ENCODE peak calls at places on chromosomes 6 and 20, in four cellular contexts. U is GM06990, H is epithelial cell of proximal tubule, R is cardiac fibroblast. S is an unnamed sample.

GRCh38 chr6:99348220-99348822 is 1.2 kb downstream of the FAXC start:
- DNase-seq in U (no peak), H (no peak), R (no peak), S (no peak)

GRCh38 chr6:87139236-87139635 is 16.1 kb upstream of the ZNF292 start:
- DNase-seq in U (no peak), H (no peak), R (peak), S (no peak)

GRCh38 chr6:125612400-125612846 is 137.0 kb upstream of the HEY2 start:
- DNase-seq in U (no peak), H (no peak), R (peak), S (no peak)

GRCh38 chr6:155077784-155078183 is 82.7 kb downstream of the TIAM2 start:
- DNase-seq in U (no peak), H (no peak), R (no peak), S (no peak)

GRCh38 chr6:89432875-89433636 is at the start of gene ANKRD6:
- DNase-seq in U (peak), H (no peak), R (peak), S (peak)

GRCh38 chr20:13276945-13277582 is 56.0 kb downstream of the ISM1 start:
- DNase-seq in U (no peak), H (no peak), R (no peak), S (no peak)

GRCh38 chr20:36499723-36500501 is 41.4 kb upstream of the MYL9 start:
- DNase-seq in U (no peak), H (no peak), R (no peak), S (no peak)

GRCh38 chr6:150865043-150865405 is 478 bp upstream of the MTHFD1L start:
- DNase-seq in U (no peak), H (no peak), R (no peak), S (no peak)

GRCh38 chr6:81843302-81843701 is 90.8 kb upstream of the TENT5A start:
- DNase-seq in U (no peak), H (no peak), R (no peak), S (no peak)

GRCh38 chr6:139982652-139983051 is 608.2 kb upstream of the CITED2 start:
- DNase-seq in U (no peak), H (no peak), R (peak), S (no peak)

GRCh38 chr6:1872649-1873131 is 263.0 kb downstream of the FOXC1 start:
- DNase-seq in U (no peak), H (no peak), R (peak), S (no peak)

GRCh38 chr6:113763883-113764282 is 93.3 kb upstream of the MARCKS start:
- DNase-seq in U (peak), H (peak), R (peak), S (no peak)

GRCh38 chr20:34316191-34316814 is 13.1 kb upstream of the AHCY start:
- DNase-seq in U (no peak), H (no peak), R (no peak), S (no peak)

GRCh38 chr6:163951326-163951725 is 536.8 kb downstream of the QKI start:
- DNase-seq in U (no peak), H (no peak), R (no peak), S (no peak)

GRCh38 chr6:134875367-134875766 is 74.5 kb downstream of the ALDH8A1 start:
- DNase-seq in U (no peak), H (no peak), R (no peak), S (no peak)

GRCh38 chr6:11964101-11964500 is 48.0 kb upstream of the HIVEP1 start:
- DNase-seq in U (no peak), H (no peak), R (no peak), S (no peak)

GRCh38 chr6:45170309-45170708 is 157.8 kb upstream of the RUNX2 start:
- DNase-seq in U (no peak), H (no peak), R (no peak), S (no peak)

GRCh38 chr20:51460569-51461265 is 81.8 kb downstream of the NFATC2 start:
- DNase-seq in U (peak), H (no peak), R (no peak), S (no peak)

GRCh38 chr6:133764011-133764812 is 124.7 kb upstream of the TCF21 start:
- DNase-seq in U (no peak), H (no peak), R (peak), S (no peak)

GRCh38 chr6:27901801-27902200 is 10.4 kb downstream of the OR2B2 start:
- DNase-seq in U (no peak), H (no peak), R (no peak), S (no peak)

GRCh38 chr20:17808357-17808756 is 108.6 kb downstream of the BANF2 start:
- DNase-seq in U (no peak), H (no peak), R (peak), S (no peak)

GRCh38 chr20:62728028-62728780 is 19.6 kb downstream of the NTSR1 start:
- DNase-seq in U (no peak), H (no peak), R (no peak), S (no peak)

GRCh38 chr6:19834858-19835257 is 2.3 kb upstream of the ID4 start:
- DNase-seq in U (no peak), H (no peak), R (no peak), S (no peak)

GRCh38 chr20:3156811-3157619 is 2.6 kb downstream of the FASTKD5 start:
- DNase-seq in U (peak), H (no peak), R (peak), S (no peak)

GRCh38 chr20:32663704-32664351 is 9.9 kb downstream of the C20orf203 start:
- DNase-seq in U (no peak), H (no peak), R (no peak), S (no peak)

GRCh38 chr6:53737746-53738145 is 57.1 kb upstream of the LRRC1 start:
- DNase-seq in U (no peak), H (no peak), R (no peak), S (no peak)

GRCh38 chr6:86147859-86148258 is 505.2 kb upstream of the SYNCRIP start:
- DNase-seq in U (no peak), H (no peak), R (no peak), S (no peak)

GRCh38 chr6:136969930-136970329 is 47.8 kb downstream of the SLC35D3 start:
- DNase-seq in U (no peak), H (no peak), R (no peak), S (no peak)

GRCh38 chr20:54630582-54630981 is 155.2 kb downstream of the DOK5 start:
- DNase-seq in U (no peak), H (no peak), R (no peak), S (no peak)

GRCh38 chr6:136550330-136551071 is at the start of gene MAP7:
- DNase-seq in U (peak), H (no peak), R (peak), S (peak)

GRCh38 chr6:139686308-139686707 is 311.9 kb upstream of the CITED2 start:
- DNase-seq in U (no peak), H (no peak), R (peak), S (no peak)

GRCh38 chr6:164022632-164023031 is 608.1 kb downstream of the QKI start:
- DNase-seq in U (no peak), H (no peak), R (no peak), S (no peak)

GRCh38 chr6:13355043-13355945 is 27.0 kb upstream of the TBC1D7 start:
- DNase-seq in U (peak), H (peak), R (peak), S (no peak)

GRCh38 chr20:14919473-14920157 is 582.2 kb upstream of the FLRT3 start:
- DNase-seq in U (no peak), H (no peak), R (no peak), S (peak)

DNA sequence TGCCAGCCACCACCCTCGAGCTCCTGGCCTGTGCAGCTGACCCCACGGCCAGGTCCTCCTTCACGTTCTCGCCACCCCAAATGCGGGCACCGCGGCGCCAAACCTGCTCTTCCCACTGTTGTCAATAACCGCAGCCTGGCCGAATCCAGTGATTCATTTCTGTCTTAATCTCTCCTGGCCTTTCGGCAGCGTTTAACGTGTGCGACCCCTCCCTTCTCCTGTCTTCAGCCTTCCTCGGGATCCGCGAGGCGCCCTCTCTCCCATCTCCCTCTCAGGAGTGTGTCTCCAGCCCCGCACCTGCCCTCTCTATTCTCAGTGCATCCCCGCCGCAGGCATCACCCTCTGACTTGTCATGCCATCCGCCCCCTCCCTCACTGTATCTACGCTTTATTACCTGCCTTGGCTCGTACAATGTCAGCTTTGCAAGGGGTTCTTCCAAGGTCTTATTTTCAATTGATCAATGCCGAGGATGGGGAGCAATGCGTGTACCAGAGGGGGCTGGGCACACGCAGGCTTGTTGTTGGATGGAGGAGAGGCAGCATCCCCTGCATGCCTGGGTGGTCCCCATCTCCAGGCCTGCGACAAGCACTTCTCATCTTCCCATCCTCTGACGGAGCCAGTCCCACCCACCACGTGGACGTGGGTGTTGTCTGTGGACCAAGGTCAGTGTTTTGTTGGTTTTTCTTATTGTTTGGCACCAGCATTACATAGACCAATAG is 91.2 kb downstream of the THBS2 start:
- DNase-seq in U (no peak), H (no peak), R (no peak), S (no peak)
- TF ChIP-seq CTCF in U (no peak), H (no peak), R (no peak), S (no peak)

GRCh38 chr6:91575032-91575431 is 988.2 kb upstream of the MAP3K7 start:
- DNase-seq in U (no peak), H (peak), R (no peak), S (no peak)

GRCh38 chr6:91572855-91573254 is 986.0 kb upstream of the MAP3K7 start:
- DNase-seq in U (no peak), H (no peak), R (no peak), S (no peak)

GRCh38 chr6:91569071-91569470 is 982.2 kb upstream of the MAP3K7 start:
- DNase-seq in U (no peak), H (no peak), R (no peak), S (no peak)

DNA sequence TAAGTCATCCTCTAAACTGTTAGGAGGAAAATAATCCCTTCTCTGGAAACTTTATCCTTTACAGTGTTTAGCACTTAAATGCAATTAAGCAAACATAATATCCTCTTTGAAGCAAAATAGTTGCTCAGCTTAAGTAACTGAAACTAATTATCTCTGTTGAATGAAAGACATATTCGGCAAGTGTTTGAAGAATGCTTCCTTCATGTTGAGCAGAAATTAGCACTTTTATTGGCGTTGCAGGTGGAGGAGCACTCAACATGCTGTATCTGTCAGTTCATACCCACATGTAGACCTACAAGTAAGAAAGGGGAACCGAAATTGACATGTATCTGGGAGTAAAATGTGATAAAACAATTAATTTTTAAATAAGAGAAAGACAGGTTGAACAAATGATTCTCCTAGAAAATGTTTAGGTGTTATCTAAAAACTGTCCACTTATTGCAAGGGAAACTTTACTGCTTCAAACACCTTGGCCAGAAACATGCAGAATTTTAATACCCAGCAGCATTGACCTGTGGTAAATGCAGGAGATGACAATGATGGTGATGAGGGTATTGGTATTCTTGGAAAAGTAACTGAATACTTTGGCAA is 987.0 kb upstream of the MAP3K7 start:
- DNase-seq in U (no peak), H (no peak), R (no peak), S (no peak)
- H3K4me3 ChIP-seq in U (no peak), H (no peak), R (no peak), S (no peak)

GRCh38 chr6:15861486-15861885 is 198.7 kb upstream of the DTNBP1 start:
- DNase-seq in U (no peak), H (no peak), R (no peak), S (no peak)
- TF ChIP-seq CTCF in U (no peak), H (no peak), R (no peak), S (no peak)

GRCh38 chr6:15243994-15244604 is 1.8 kb upstream of the JARID2 start:
- DNase-seq in U (no peak), H (no peak), R (no peak), S (no peak)
- H3K4me3 ChIP-seq in U (peak), H (peak), R (peak), S (peak)